ENCODE peak calls at places on chromosomes 13 and 19, in nine cellular contexts. B is stimulated activated CD4-positive, alpha-beta T cell treated with anti-CD3 and anti-CD28 coated beads, TNF-alpha, amount 100 ng/mL, for 48 hours; H is D341Med; I is RWPE1; D is NCI-H2081 treated with DMSO at 0.1 percent for 48 hours; E is HTR-8/SVneo; U is NCI-H510A; X is right cardiac atrium; V is fibroblast of pulmonary artery. K is an unnamed sample.

GRCh38 chr19:8396563-8397203 is 6.5 kb downstream of the RAB11B start:
- DNase-seq in E (peak; percentile 52), U (no peak), I (peak; percentile 17), D (no peak), V (peak; percentile 69), H (peak; percentile 75), B (peak; percentile 64), X (peak; percentile 90), K (peak; percentile 67)

GRCh38 chr19:2478756-2479555 is 3.0 kb downstream of the GADD45B start:
- DNase-seq in B (peak; percentile 38), D (no peak), H (peak; percentile 16), E (no peak), X (peak; percentile 96), V (peak; percentile 82), U (no peak), I (no peak), K (peak; percentile 62)

GRCh38 chr13:20193924-20194631 is 1.3 kb upstream of the GJB2 start:
- DNase-seq in D (no peak), B (no peak), U (no peak), H (no peak), V (no peak), X (no peak), I (no peak), E (no peak), K (no peak)

GRCh38 chr13:104014803-104015645 is 948.8 kb upstream of the SLC10A2 start:
- DNase-seq in U (no peak), D (no peak), V (peak; percentile 86), I (no peak), X (no peak), E (no peak), B (no peak), H (no peak), K (peak; percentile 91)

GRCh38 chr13:111561091-111561778 is 240.8 kb downstream of the TEX29 start:
- DNase-seq in I (no peak), H (no peak), U (no peak), X (no peak), B (no peak), E (no peak), V (no peak), D (no peak), K (no peak)

GRCh38 chr13:98141938-98142426 is 912 bp upstream of the FARP1 start:
- DNase-seq in U (no peak), X (no peak), I (no peak), D (no peak), B (no peak), V (no peak), H (peak; percentile 32), E (no peak), K (no peak)

GRCh38 chr13:57314897-57315520 is 148.0 kb downstream of the PRR20E start:
- DNase-seq in B (no peak), X (no peak), V (no peak), U (no peak), H (peak; percentile 63), D (no peak), I (no peak), E (peak; percentile 0), K (no peak)

GRCh38 chr19:35704218-35704617 is at the start of gene ZBTB32:
- DNase-seq in V (peak; percentile 71), I (peak; percentile 75), U (no peak), H (no peak), E (no peak), D (no peak), B (no peak), X (peak; percentile 61), K (no peak)

GRCh38 chr19:4197625-4198466 is 15.4 kb downstream of the ANKRD24 start:
- DNase-seq in X (peak; percentile 48), U (peak; percentile 50), I (no peak), H (peak; percentile 85), E (no peak), V (peak; percentile 10), D (no peak), B (no peak), K (no peak)

GRCh38 chr13:39040206-39040605 is 1.9 kb downstream of the NHLRC3 start:
- DNase-seq in E (no peak), B (no peak), U (no peak), D (no peak), I (no peak), V (peak; percentile 28), X (no peak), H (no peak), K (no peak)

GRCh38 chr13:60679928-60680693 is 283.1 kb downstream of the TDRD3 start:
- DNase-seq in X (no peak), V (peak; percentile 2), U (no peak), B (no peak), I (no peak), H (no peak), E (no peak), D (no peak), K (no peak)

GRCh38 chr13:22736084-22736767 is 444.6 kb upstream of the SGCG start:
- DNase-seq in D (no peak), X (peak; percentile 37), U (no peak), V (no peak), I (no peak), B (no peak), E (no peak), H (no peak), K (no peak)

GRCh38 chr13:45511310-45512147 is 46.8 kb downstream of the COG3 start:
- DNase-seq in D (peak; percentile 31), H (peak; percentile 60), B (peak; percentile 10), X (no peak), I (peak; percentile 58), E (peak; percentile 28), V (peak; percentile 89), U (peak; percentile 8), K (peak; percentile 23)

GRCh38 chr13:101520672-101521071 is 68.2 kb downstream of the ITGBL1 start:
- DNase-seq in U (no peak), V (peak; percentile 53), B (no peak), H (no peak), D (no peak), I (no peak), X (no peak), E (peak; percentile 10), K (peak; percentile 57)

K was measured in NCI-H226.